ENCODE peak calls at places on chromosomes 7 and 10, in six cellular contexts. J is neuronal stem cell, W is mucosa of descending colon, I is mammary epithelial cell, H is tibial nerve, N is ovary. S is an unnamed sample. For H3K4me1, the result is how much of the 10 kb centered on the place peaks cover.

GRCh38 chr10:68106656-68107055 is 2.6 kb upstream of the MYPN start:
- DNase-seq in J (no peak), W (no peak), I (peak), H (no peak), N (no peak), S (no peak)

GRCh38 chr10:129494740-129495139 is 27.7 kb downstream of the MGMT start:
- DNase-seq in J (peak), W (no peak), I (no peak), H (no peak), N (no peak), S (no peak)

GRCh38 chr7:116511552-116512523 is 12.3 kb downstream of the CAV2 start:
- DNase-seq in J (no peak), W (no peak), I (peak), H (no peak), N (no peak), S (no peak)

GRCh38 chr10:97553575-97554100 is 18.9 kb upstream of the ANKRD2 start:
- DNase-seq in J (peak), W (peak), I (peak), H (peak), N (peak), S (peak)

GRCh38 chr7:96691692-96692091 is 18.0 kb downstream of the SEM1 start:
- DNase-seq in J (no peak), W (no peak), I (no peak), H (no peak), N (no peak), S (no peak)

GRCh38 chr10:105274671-105275070 is 633.6 kb downstream of the SORCS3 start:
- DNase-seq in J (no peak), W (no peak), I (no peak), H (no peak), N (no peak), S (no peak)

GRCh38 chr10:35545878-35546631 is 59.1 kb upstream of the GJD4 start:
- DNase-seq in J (no peak), W (no peak), I (peak), H (no peak), N (no peak), S (no peak)

GRCh38 chr7:29598607-29599006 is 35.0 kb downstream of the PRR15 start:
- DNase-seq in J (no peak), W (peak), I (no peak), H (no peak), N (no peak), S (no peak)

GRCh38 chr7:23468721-23469149 is 1.6 kb downstream of the IGF2BP3 start:
- DNase-seq in J (no peak), W (no peak), I (no peak), H (no peak), N (no peak), S (no peak)

GRCh38 chr10:25125151-25125550 is 49.6 kb upstream of the GPR158 start:
- DNase-seq in J (peak), W (no peak), I (no peak), H (no peak), N (no peak), S (no peak)

GRCh38 chr7:57344957-57345356 is 105.0 kb upstream of the ZNF716 start:
- DNase-seq in J (no peak), W (no peak), I (no peak), H (no peak), N (no peak), S (no peak)

GRCh38 chr10:101767600-101767945 is 8.3 kb downstream of the FGF8 start:
- DNase-seq in J (no peak), W (no peak), I (no peak), H (no peak), N (no peak), S (no peak)

GRCh38 chr10:71697938-71698709 is 21.5 kb downstream of the C10orf105 start:
- DNase-seq in J (no peak), W (no peak), I (no peak), H (no peak), N (no peak), S (no peak)

GRCh38 chr7:75762350-75762917 is 9.6 kb downstream of the CCL26 start:
- DNase-seq in J (peak), W (no peak), I (peak), H (no peak), N (no peak), S (no peak)

GRCh38 chr7:139750459-139751095 is 27.2 kb downstream of the HIPK2 start:
- DNase-seq in J (no peak), W (no peak), I (no peak), H (no peak), N (no peak), S (no peak)

GRCh38 chr7:21675255-21675654 is 132.4 kb downstream of the DNAH11 start:
- DNase-seq in J (no peak), W (no peak), I (no peak), H (no peak), N (no peak), S (no peak)

GRCh38 chr10:84329094-84329611 is 764 bp downstream of the CCSER2 start:
- DNase-seq in J (peak), W (no peak), I (peak), H (no peak), N (no peak), S (no peak)

DNA sequence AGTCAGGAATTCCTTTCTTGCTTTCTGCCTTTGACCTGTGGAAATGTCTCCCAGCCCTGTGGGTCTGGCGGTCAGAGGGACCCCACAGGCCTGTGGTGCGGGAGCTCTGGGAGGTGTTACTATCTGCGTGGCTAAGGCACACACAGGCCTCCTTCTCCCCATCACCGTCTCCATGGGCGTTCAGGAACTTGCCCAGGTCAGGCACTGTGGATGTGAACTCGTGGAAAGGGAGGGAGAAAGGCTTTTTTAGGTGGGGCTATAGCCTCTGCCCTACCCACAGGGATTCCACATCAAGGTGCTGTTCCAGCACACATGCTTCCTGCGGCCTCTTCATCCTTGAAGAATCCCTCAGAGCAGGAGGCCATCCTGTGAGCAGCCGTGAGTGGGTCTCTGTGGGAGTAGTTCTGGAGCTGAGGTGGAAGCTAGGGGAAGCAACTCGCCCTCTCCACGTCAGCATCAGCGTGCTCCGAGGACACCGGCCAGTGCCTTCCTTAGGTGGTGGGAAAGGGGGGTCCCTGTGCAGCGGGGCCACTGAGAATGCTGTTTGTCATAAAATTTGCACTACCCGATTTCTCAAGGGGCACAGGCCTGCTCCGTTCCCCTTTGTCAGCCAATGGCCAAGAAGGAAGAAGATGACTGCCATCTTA is 7.5 kb upstream of the ATP6V0E2 start:
- DNase-seq in J (no peak), W (no peak), I (no peak), H (no peak), N (no peak), S (no peak)
- H3K4me3 ChIP-seq in J (no peak), W (no peak), I (no peak), H (no peak), N (no peak), S (no peak)

DNA sequence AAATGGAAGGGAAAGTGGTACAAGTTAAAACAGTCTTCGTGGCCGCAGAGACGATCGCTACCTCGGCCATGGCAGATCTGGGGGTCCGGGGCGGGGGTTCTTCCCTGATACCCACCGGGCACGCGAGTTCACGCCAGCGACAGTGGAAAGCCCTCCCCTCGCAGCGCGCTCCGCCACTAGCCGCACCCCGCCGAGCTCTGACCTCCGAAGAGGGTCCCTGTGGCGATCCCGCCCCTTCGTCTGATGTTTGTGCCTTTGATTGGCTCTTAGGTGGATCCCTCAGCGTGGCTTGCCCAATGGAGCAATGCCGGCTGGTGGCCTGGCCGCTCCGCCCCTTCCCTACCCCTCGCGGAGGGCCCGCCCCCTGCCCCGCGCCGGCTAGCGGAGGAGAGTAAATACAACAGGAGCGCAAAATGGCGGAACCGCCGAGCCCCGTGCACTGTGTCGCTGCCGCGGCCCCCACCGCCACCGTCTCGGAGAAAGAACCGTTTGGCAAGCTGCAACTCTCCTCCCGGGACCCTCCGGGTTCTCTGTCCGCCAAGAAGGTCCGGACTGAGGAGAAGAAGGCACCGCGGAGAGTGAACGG is at the start of gene RSBN1L:
- DNase-seq in J (peak), W (peak), I (peak), H (peak), N (peak), S (peak)
- H3K4me1 ChIP-seq in J (under half), W (under half), I (under half), H (under half), N (under half), S (half or more)

GRCh38 chr7:69782917-69783684 is 184.8 kb downstream of the AUTS2 start:
- DNase-seq in J (no peak), W (no peak), I (no peak), H (peak), N (peak), S (peak)

GRCh38 chr7:69781412-69781846 is 183.2 kb downstream of the AUTS2 start:
- DNase-seq in J (no peak), W (no peak), I (no peak), H (no peak), N (peak), S (peak)

GRCh38 chr7:69778138-69778537 is 179.9 kb downstream of the AUTS2 start:
- DNase-seq in J (no peak), W (no peak), I (no peak), H (no peak), N (no peak), S (no peak)

GRCh38 chr7:69776611-69777010 is 178.3 kb downstream of the AUTS2 start:
- DNase-seq in J (no peak), W (no peak), I (no peak), H (no peak), N (no peak), S (no peak)

GRCh38 chr7:69780377-69780776 is 182.1 kb downstream of the AUTS2 start:
- DNase-seq in J (no peak), W (no peak), I (no peak), H (no peak), N (no peak), S (no peak)
- H3K4me3 ChIP-seq in J (no peak), W (no peak), I (no peak), H (no peak), N (no peak), S (no peak)

GRCh38 chr7:137978464-137979237 is 23.2 kb downstream of the CREB3L2 start:
- DNase-seq in J (no peak), W (no peak), I (peak), H (peak), N (peak), S (peak)
- H3K4me1 ChIP-seq in J (under half), W (under half), I (under half), H (half or more), N (under half), S (under half)

GRCh38 chr10:122746408-122746807 is 46.8 kb upstream of the C10orf120 start:
- DNase-seq in J (no peak), W (no peak), I (peak), H (no peak), N (no peak), S (no peak)
- H3K4me3 ChIP-seq in J (no peak), W (no peak), I (no peak), H (no peak), N (no peak), S (no peak)

DNA sequence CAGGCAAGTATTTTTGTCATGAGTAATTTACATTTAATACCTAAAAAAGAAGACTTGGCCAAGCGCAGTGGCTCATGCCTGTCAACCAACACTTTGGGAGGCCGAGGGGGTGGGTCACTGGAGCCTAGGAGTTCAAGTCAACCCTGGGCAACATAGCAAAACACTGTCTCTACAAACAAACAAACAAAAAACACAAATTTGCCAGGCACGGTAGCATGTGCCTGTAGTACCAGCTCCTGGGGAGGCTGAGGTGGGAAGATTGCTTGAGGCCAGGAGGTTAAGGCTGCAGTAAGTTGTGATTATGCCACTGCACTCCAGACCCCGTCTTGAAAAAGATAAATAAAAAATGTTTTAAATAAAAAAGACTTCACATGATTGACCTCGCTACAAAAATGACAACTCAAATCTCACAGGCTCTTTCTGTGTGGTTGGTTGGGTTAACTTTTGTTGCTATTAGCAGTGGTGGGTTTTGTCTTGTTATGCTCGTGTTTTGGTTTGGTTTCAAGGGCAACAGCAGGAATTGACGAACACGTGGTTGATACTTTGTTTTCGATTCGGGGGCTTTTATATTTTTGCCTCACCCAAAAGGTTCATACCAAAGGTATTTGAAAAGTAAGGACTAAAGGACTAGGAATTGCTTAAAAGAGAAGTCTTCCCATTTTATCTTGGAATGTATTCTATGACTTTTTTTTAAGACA is 227.2 kb upstream of the MKLN1 start:
- DNase-seq in J (no peak), W (no peak), I (no peak), H (no peak), N (no peak), S (no peak)
- H3K4me1 ChIP-seq in J (under half), W (under half), I (under half), H (half or more), N (under half), S (under half)

GRCh38 chr10:89351402-89352038 is 23.7 kb downstream of the IFIT3 start:
- DNase-seq in J (no peak), W (no peak), I (no peak), H (no peak), N (no peak), S (no peak)
- H3K4me3 ChIP-seq in J (no peak), W (no peak), I (no peak), H (no peak), N (no peak), S (no peak)

DNA sequence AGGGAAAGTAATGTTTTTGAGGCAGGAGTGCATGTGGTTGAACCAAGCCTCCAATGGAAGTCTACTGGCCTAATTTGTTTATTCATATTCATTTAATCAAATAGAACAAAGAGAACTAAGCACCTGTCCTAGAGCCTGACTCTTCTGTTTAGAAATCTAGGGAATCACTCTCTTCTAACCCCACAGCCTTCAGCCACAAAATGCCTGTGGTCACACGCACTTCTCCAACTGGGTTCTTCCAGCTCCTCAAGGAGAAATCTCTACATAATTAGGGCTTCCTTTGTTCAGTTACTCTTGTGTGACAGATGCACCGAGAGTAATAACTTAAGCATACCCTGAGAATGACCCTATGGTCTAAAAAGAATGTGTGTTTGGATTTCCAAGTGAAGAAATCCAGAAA is 133.7 kb upstream of the NAMPT start:
- DNase-seq in J (no peak), W (no peak), I (peak), H (no peak), N (no peak), S (no peak)
- H3K4me1 ChIP-seq in J (under half), W (under half), I (half or more), H (under half), N (under half), S (under half)